ENCODE peak calls at places on chromosomes 16 and 17, in five cellular contexts. O is SK-N-SH, K is thoracic aorta, T is MM.1S, C is left lung. X is an unnamed sample. For H3K36me3, the result is how much of the 10 kb centered on the place peaks cover.

GRCh38 chr17:69447726-69448125 is 33.2 kb downstream of the MAP2K6 start:
- DNase-seq in K (no peak), T (no peak), C (no peak), O (no peak), X (no peak)

GRCh38 chr17:1714980-1715802 is 5.0 kb upstream of the TLCD2 start:
- DNase-seq in T (no peak), O (peak), C (peak), K (peak), X (peak)

GRCh38 chr16:65121870-65122723 is at the start of gene CDH11:
- DNase-seq in C (peak), K (no peak), O (peak), T (no peak), X (peak)

GRCh38 chr17:76700627-76701470 is 9.9 kb downstream of the MXRA7 start:
- DNase-seq in K (peak), O (peak), T (no peak), C (no peak), X (peak)

GRCh38 chr16:1788095-1788707 is 5.3 kb downstream of the IGFALS start:
- DNase-seq in C (peak), K (no peak), O (no peak), T (no peak), X (no peak)

GRCh38 chr17:11302395-11302932 is 61.5 kb downstream of the SHISA6 start:
- DNase-seq in T (no peak), C (no peak), O (no peak), K (no peak), X (no peak)

GRCh38 chr17:16486373-16487250 is 5.4 kb downstream of the LRRC75A start:
- DNase-seq in K (peak), O (peak), C (peak), T (no peak), X (peak)

GRCh38 chr16:1559446-1559975 is 26.0 kb downstream of the TMEM204 start:
- DNase-seq in K (no peak), O (no peak), T (no peak), C (no peak), X (no peak)

GRCh38 chr17:34252138-34252889 is 2.8 kb upstream of the CCL2 start:
- DNase-seq in C (peak), T (no peak), K (peak), O (peak), X (peak)

GRCh38 chr17:83012873-83013778 is 66.3 kb upstream of the METRNL start:
- DNase-seq in T (peak), C (no peak), O (peak), K (no peak), X (peak)
- H3K4me3 ChIP-seq in T (no peak), C (no peak), O (no peak), K (no peak), X (peak)

GRCh38 chr17:75182319-75182568 is 515 bp downstream of the SUMO2 start:
- DNase-seq in K (no peak), O (no peak), T (no peak), C (peak), X (no peak)

GRCh38 chr17:75181110-75181509 is 1.6 kb downstream of the SUMO2 start:
- DNase-seq in K (no peak), T (no peak), O (no peak), C (no peak), X (no peak)

GRCh38 chr17:75181608-75182318 is 996 bp downstream of the SUMO2 start:
- DNase-seq in T (peak), K (no peak), C (no peak), O (peak), X (no peak)

GRCh38 chr17:75183999-75184884 is 1.5 kb upstream of the SUMO2 start:
- DNase-seq in T (no peak), O (no peak), K (no peak), C (no peak), X (no peak)

DNA sequence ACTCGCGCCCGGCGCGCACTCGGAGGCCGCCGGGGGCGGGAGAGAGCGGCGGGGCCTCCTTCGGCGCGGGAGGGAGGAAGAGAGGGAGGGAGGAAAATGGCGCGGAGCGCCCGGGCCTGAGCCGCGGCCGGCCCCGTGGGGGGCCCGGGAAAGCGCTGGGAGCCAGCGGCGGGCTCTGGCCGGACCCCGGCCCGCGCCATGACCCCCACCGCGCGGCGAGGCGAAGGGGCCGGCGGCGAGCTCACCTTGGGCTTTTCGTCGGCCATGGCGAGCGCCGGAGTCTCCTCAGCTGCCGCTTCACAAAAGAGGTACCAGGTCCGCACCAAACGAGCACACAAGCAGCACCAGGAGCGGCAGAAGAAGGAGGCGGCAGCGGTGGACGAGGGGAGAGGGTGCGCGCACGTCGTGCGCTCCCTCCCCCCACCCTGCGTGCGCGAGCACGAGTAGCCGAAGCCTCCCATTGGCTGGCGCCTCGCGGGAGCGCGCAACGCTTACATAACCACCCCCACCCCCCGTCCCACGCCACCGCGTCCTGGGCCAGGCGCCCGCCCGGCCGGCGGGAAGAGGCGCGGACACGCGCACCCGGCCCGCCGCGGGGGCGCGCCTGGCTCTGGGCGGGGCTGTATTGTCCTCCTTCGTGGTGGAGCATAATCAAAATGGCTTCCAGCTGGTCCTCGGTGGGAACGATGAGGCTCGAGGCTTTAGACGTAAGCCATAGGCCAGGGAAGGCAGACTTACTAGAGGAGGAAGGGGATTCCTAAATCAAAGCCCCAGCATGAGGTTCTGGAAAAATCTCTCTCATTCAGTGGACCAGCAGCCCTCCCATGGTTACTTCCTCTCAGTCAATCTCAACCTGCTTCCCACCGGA is at the start of gene SUMO2:
- DNase-seq in K (peak), C (peak), T (peak), O (peak), X (peak)
- TF ChIP-seq CTCF in K (peak), C (peak), T (no peak), O (no peak), X (no peak)

GRCh38 chr17:32929588-32929987 is 1.6 kb downstream of the TMEM98 start:
- DNase-seq in C (no peak), T (no peak), K (no peak), O (no peak), X (no peak)
- H3K36me3 ChIP-seq in C (under half), T (under half), K (under half), O (under half), X (under half)

DNA sequence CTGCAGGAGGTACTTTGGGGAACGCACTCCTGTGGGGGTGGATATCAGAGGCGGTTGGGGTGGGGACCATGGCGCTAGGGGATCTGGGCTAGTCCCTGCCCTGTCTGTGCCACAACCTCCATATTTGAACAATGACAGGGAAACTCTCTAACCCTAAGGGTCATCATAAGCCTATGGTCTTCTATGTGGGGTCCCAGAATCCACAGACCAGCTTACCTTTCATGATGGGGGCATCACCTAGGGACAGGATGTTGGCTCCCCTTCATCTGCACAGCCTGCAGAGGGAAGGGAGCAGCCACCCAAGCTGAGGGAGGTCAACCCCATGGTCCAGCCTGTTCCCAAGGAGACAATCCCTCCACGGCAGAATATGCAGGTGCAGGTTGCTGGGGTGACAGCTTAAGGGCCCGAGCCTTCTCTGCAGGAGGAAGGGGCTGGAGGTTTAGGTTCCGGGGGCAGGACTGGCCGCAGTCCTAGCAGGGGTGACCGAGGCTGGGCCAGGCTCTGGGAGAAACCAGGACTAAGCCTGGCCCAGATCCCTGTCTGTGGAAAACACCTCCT is 1.7 kb downstream of the ORAI3 start:
- DNase-seq in K (no peak), T (no peak), C (no peak), O (no peak), X (no peak)
- H3K4me3 ChIP-seq in K (peak), T (peak), C (no peak), O (peak), X (peak)

DNA sequence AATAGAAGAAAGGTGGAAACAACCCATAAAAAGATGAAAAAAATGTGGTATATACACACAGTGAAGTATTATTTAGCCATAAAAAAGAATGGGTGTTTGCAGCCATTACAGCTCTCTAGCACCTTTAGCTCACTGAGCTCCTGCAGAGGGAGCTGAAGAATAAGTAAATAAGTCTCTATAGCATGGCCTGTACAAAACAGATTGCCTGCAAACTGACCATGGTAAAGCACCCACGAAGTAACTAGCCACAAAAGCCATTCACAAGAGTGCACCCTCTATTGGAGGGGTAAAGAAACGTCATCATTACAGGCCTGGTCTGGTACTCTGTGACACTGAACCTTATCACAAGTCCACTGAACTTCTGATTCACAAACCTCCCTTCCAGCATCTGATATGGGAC is 76.3 kb downstream of the USP32 start:
- DNase-seq in O (no peak), K (no peak), T (peak), C (no peak), X (no peak)
- TF ChIP-seq CTCF in O (peak), K (no peak), T (peak), C (no peak), X (no peak)

GRCh38 chr16:72126429-72126765 is 32.8 kb downstream of the DHX38 start:
- DNase-seq in K (no peak), T (no peak), C (no peak), O (no peak), X (no peak)
- H3K36me3 ChIP-seq in K (under half), T (under half), C (under half), O (under half), X (under half)

GRCh38 chr17:73641779-73642580 is 2.3 kb downstream of the SDK2 start:
- DNase-seq in O (peak), C (no peak), K (no peak), T (no peak), X (no peak)
- H3K4me3 ChIP-seq in O (no peak), C (no peak), K (peak), T (no peak), X (no peak)

DNA sequence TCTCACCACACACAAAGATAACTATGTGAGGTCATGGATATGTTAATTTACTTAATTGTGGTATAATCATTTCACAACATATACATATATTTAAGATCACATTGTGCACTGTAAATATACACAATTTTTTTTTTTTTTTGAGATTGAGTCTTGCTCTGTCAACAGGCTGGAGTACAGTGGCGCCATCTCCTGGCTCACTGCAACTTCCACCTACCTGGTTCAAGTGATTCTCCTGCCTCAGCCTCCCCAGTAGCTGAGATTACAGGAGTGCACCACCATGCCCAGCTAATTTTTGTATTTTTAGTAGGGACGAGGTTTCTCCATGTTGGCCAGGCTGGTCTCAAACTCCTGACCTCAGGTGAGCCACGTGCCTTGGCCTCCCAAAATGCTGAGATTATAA is 11.5 kb upstream of the PRSS54 start:
- DNase-seq in C (no peak), K (no peak), T (peak), O (no peak), X (no peak)
- TF ChIP-seq CTCF in C (peak), K (no peak), T (peak), O (peak), X (peak)

GRCh38 chr16:8888951-8889892 is 7.1 kb downstream of the LITAFD start:
- DNase-seq in K (no peak), O (no peak), C (no peak), T (no peak), X (no peak)
- H3K36me3 ChIP-seq in K (under half), O (under half), C (under half), T (under half), X (under half)

DNA sequence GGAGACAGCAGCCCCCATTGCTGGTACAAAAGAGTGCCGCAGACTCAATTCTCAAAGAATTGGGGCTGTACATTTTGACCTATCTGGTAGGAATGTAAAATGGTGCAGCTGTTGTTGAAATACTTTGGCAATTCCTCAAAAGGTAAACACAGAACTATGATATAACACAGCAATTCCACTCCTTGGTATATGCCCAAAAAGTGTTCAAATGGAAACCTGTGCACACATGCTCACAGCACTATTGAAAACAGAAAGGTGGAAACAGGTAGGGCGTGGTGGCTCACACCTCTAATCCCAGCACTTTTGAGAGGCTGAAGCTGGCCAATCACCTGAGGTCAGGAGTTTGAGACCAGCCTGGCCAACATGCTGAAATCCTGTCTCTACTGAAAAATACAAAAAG is 34.7 kb downstream of the ANKRD11 start:
- DNase-seq in T (no peak), O (no peak), C (no peak), K (no peak), X (no peak)
- H3K4me3 ChIP-seq in T (no peak), O (no peak), C (no peak), K (no peak), X (no peak)

X was measured in BJ.